ENCODE peak calls at places on chromosomes 13 and 19, in nine cellular contexts. N is AG10803, Y is KG1, S is HAP-1, T is GM12865, L is NCI-H1417 treated with DMSO at 0.1 percent for 48 hours, W is fibroblast of villous mesenchyme, M is endothelial cell, J is fibroblast of the aortic adventitia. O is an unnamed sample.

GRCh38 chr13:111577429-111577828 is 257.0 kb downstream of the TEX29 start:
- DNase-seq in N (no peak), Y (no peak), S (no peak), T (no peak), L (no peak), W (no peak), M (no peak), J (no peak), O (no peak)

GRCh38 chr19:50568321-50569022 is at the start of gene LRRC4B:
- DNase-seq in N (no peak), Y (no peak), S (no peak), T (no peak), L (no peak), W (no peak), M (no peak), J (no peak), O (no peak)

GRCh38 chr13:50275392-50276063 is 260.3 kb downstream of the KCNRG start:
- DNase-seq in N (no peak), Y (no peak), S (no peak), T (no peak), L (peak), W (no peak), M (no peak), J (no peak), O (no peak)

GRCh38 chr13:20197361-20197834 is 4.7 kb upstream of the GJB2 start:
- DNase-seq in N (peak), Y (peak), S (peak), T (peak), L (no peak), W (peak), M (no peak), J (peak), O (peak)

GRCh38 chr19:46571495-46571894 is 29.6 kb upstream of the CALM3 start:
- DNase-seq in N (no peak), Y (no peak), S (peak), T (peak), L (no peak), W (peak), M (peak), J (peak), O (no peak)

GRCh38 chr19:48398329-48399235 is 5.1 kb downstream of the GRIN2D start:
- DNase-seq in N (peak), Y (peak), S (peak), T (peak), L (no peak), W (peak), M (peak), J (peak), O (peak)

GRCh38 chr19:10817291-10818038 is 18.5 kb downstream of the TMED1 start:
- DNase-seq in N (peak), Y (no peak), S (no peak), T (no peak), L (no peak), W (peak), M (no peak), J (peak), O (no peak)

GRCh38 chr13:79228972-79229371 is 177.1 kb downstream of the RBM26 start:
- DNase-seq in N (no peak), Y (no peak), S (no peak), T (no peak), L (no peak), W (no peak), M (no peak), J (no peak), O (no peak)

GRCh38 chr13:65112123-65113075 is 2117.7 kb downstream of the PCDH9 start:
- DNase-seq in N (peak), Y (no peak), S (no peak), T (no peak), L (no peak), W (no peak), M (no peak), J (no peak), O (no peak)

GRCh38 chr13:112693831-112694497 is 4.1 kb downstream of the ATP11A start:
- DNase-seq in N (peak), Y (no peak), S (no peak), T (peak), L (no peak), W (peak), M (no peak), J (peak), O (no peak)

GRCh38 chr19:47436712-47437401 is 17.5 kb upstream of the MEIS3 start:
- DNase-seq in N (peak), Y (peak), S (peak), T (peak), L (peak), W (peak), M (peak), J (peak), O (peak)

GRCh38 chr19:2488405-2488941 is 12.5 kb downstream of the GADD45B start:
- DNase-seq in N (no peak), Y (no peak), S (no peak), T (no peak), L (no peak), W (no peak), M (no peak), J (no peak), O (no peak)

GRCh38 chr13:44764334-44764733 is 188.2 kb upstream of the TSC22D1 start:
- DNase-seq in N (no peak), Y (no peak), S (no peak), T (no peak), L (no peak), W (no peak), M (no peak), J (no peak), O (no peak)

GRCh38 chr13:89695343-89696257 is 1651.9 kb upstream of the MIR17HG start:
- DNase-seq in N (peak), Y (peak), S (peak), T (peak), L (no peak), W (no peak), M (peak), J (peak), O (no peak)

GRCh38 chr19:49986354-49986753 is 25.4 kb upstream of the SIGLEC11 start:
- DNase-seq in N (no peak), Y (no peak), S (no peak), T (no peak), L (no peak), W (no peak), M (no peak), J (no peak), O (no peak)

GRCh38 chr13:87671031-87671823 is at the start of gene SLITRK5:
- DNase-seq in N (peak), Y (peak), S (peak), T (peak), L (peak), W (peak), M (peak), J (peak), O (peak)

GRCh38 chr13:49569993-49570689 is 15.2 kb downstream of the RCBTB1 start:
- DNase-seq in N (no peak), Y (no peak), S (no peak), T (peak), L (no peak), W (peak), M (no peak), J (no peak), O (peak)

GRCh38 chr19:45522010-45522941 is 15.0 kb downstream of the VASP start:
- DNase-seq in N (no peak), Y (no peak), S (no peak), T (no peak), L (no peak), W (no peak), M (no peak), J (no peak), O (no peak)

GRCh38 chr13:100361504-100361903 is 227.1 kb downstream of the GGACT start:
- DNase-seq in N (peak), Y (no peak), S (no peak), T (no peak), L (no peak), W (peak), M (no peak), J (peak), O (no peak)

GRCh38 chr13:67225252-67226159 is 4.6 kb downstream of the PCDH9 start:
- DNase-seq in N (no peak), Y (no peak), S (no peak), T (no peak), L (no peak), W (no peak), M (no peak), J (no peak), O (no peak)

GRCh38 chr19:3538965-3539742 is at the start of gene TEKTIP1:
- DNase-seq in N (no peak), Y (no peak), S (no peak), T (no peak), L (no peak), W (no peak), M (no peak), J (no peak), O (no peak)

GRCh38 chr13:50357586-50358118 is 342.4 kb downstream of the KCNRG start:
- DNase-seq in N (peak), Y (no peak), S (peak), T (no peak), L (peak), W (peak), M (no peak), J (peak), O (no peak)

GRCh38 chr13:76656056-76656455 is 230.1 kb downstream of the KCTD12 start:
- DNase-seq in N (no peak), Y (no peak), S (no peak), T (peak), L (no peak), W (no peak), M (no peak), J (no peak), O (no peak)

GRCh38 chr13:108560092-108560491 is 69.3 kb upstream of the MYO16 start:
- DNase-seq in N (no peak), Y (no peak), S (no peak), T (no peak), L (no peak), W (no peak), M (no peak), J (no peak), O (no peak)

GRCh38 chr13:74299688-74300087 is 165.5 kb upstream of the KLF12 start:
- DNase-seq in N (no peak), Y (no peak), S (no peak), T (no peak), L (no peak), W (no peak), M (no peak), J (no peak), O (no peak)

O was measured in NCI-H1048.